ENCODE peak calls at places on chromosomes 7 and 10, in four cellular contexts. One of them, this sample, is unnamed.

GRCh38 chr10:104581884-104582603 is 59.0 kb upstream of the SORCS3 start:
- DNase-seq in IMR-90: peak
- DNase-seq in pancreas: no peak
- DNase-seq in neural progenitor cell: no peak
- DNase-seq in this sample: peak

GRCh38 chr7:27149817-27150567 is 2.4 kb downstream of the HOXA3 start:
- DNase-seq in IMR-90: no peak
- DNase-seq in pancreas: no peak
- DNase-seq in neural progenitor cell: no peak
- DNase-seq in this sample: no peak

GRCh38 chr10:73744690-73744994 is 470 bp downstream of the SEC24C start:
- DNase-seq in IMR-90: peak
- DNase-seq in pancreas: no peak
- DNase-seq in neural progenitor cell: peak
- DNase-seq in this sample: peak

GRCh38 chr7:116653204-116653603 is 18.8 kb upstream of the MET start:
- DNase-seq in IMR-90: peak
- DNase-seq in pancreas: no peak
- DNase-seq in neural progenitor cell: no peak
- DNase-seq in this sample: peak

GRCh38 chr10:26627320-26627719 is 70.2 kb upstream of the PDSS1 start:
- DNase-seq in IMR-90: no peak
- DNase-seq in pancreas: no peak
- DNase-seq in neural progenitor cell: no peak
- DNase-seq in this sample: no peak

GRCh38 chr7:83677180-83677866 is 28.4 kb upstream of the SEMA3E start:
- DNase-seq in IMR-90: peak
- DNase-seq in pancreas: no peak
- DNase-seq in neural progenitor cell: no peak
- DNase-seq in this sample: peak

GRCh38 chr10:79256264-79256806 is 90.9 kb upstream of the PPIF start:
- DNase-seq in IMR-90: no peak
- DNase-seq in pancreas: no peak
- DNase-seq in neural progenitor cell: no peak
- DNase-seq in this sample: no peak

GRCh38 chr7:105759670-105760548 is 116.5 kb downstream of the ATXN7L1 start:
- DNase-seq in IMR-90: peak
- DNase-seq in pancreas: no peak
- DNase-seq in neural progenitor cell: peak
- DNase-seq in this sample: peak

GRCh38 chr10:44925811-44926760 is 14.9 kb downstream of the TMEM72 start:
- DNase-seq in IMR-90: no peak
- DNase-seq in pancreas: no peak
- DNase-seq in neural progenitor cell: no peak
- DNase-seq in this sample: no peak

GRCh38 chr10:90862908-90863514 is 5.2 kb upstream of the HTR7 start:
- DNase-seq in IMR-90: peak
- DNase-seq in pancreas: no peak
- DNase-seq in neural progenitor cell: peak
- DNase-seq in this sample: peak

GRCh38 chr7:46178685-46179084 is 257.6 kb upstream of the IGFBP3 start:
- DNase-seq in IMR-90: peak
- DNase-seq in pancreas: no peak
- DNase-seq in neural progenitor cell: no peak
- DNase-seq in this sample: peak

GRCh38 chr10:48238826-48239520 is 35.5 kb downstream of the FRMPD2 start:
- DNase-seq in IMR-90: no peak
- DNase-seq in pancreas: no peak
- DNase-seq in neural progenitor cell: peak
- DNase-seq in this sample: no peak

GRCh38 chr7:45259966-45260646 is 102.5 kb downstream of the RAMP3 start:
- DNase-seq in IMR-90: peak
- DNase-seq in pancreas: peak
- DNase-seq in neural progenitor cell: peak
- DNase-seq in this sample: peak

GRCh38 chr10:44706745-44707144 is 204.4 kb upstream of the TMEM72 start:
- DNase-seq in IMR-90: peak
- DNase-seq in pancreas: no peak
- DNase-seq in neural progenitor cell: no peak
- DNase-seq in this sample: peak

GRCh38 chr10:48838830-48839229 is 100.8 kb downstream of the LRRC18 start:
- DNase-seq in IMR-90: no peak
- DNase-seq in pancreas: no peak
- DNase-seq in neural progenitor cell: peak
- DNase-seq in this sample: no peak

GRCh38 chr7:99563650-99564049 is 5.2 kb downstream of the ZNF655 start:
- DNase-seq in IMR-90: peak
- DNase-seq in pancreas: no peak
- DNase-seq in neural progenitor cell: no peak
- DNase-seq in this sample: peak

GRCh38 chr7:102089175-102090098 is 197.2 kb upstream of the SH2B2 start:
- DNase-seq in IMR-90: no peak
- DNase-seq in pancreas: no peak
- DNase-seq in neural progenitor cell: no peak
- DNase-seq in this sample: no peak

GRCh38 chr10:93600861-93601773 is at the start of gene RBP4:
- DNase-seq in IMR-90: peak
- DNase-seq in pancreas: peak
- DNase-seq in neural progenitor cell: peak
- DNase-seq in this sample: peak
- H3K4me3 ChIP-seq in IMR-90: no peak
- H3K4me3 ChIP-seq in pancreas: peak
- H3K4me3 ChIP-seq in neural progenitor cell: peak
- H3K4me3 ChIP-seq in this sample: peak

GRCh38 chr10:116879817-116880216 is 30.5 kb downstream of the ENO4 start:
- DNase-seq in IMR-90: no peak
- DNase-seq in pancreas: no peak
- DNase-seq in neural progenitor cell: peak
- DNase-seq in this sample: no peak
- TF ChIP-seq CTCF in IMR-90: no peak
- TF ChIP-seq CTCF in pancreas: no peak
- TF ChIP-seq CTCF in neural progenitor cell: no peak
- TF ChIP-seq CTCF in this sample: no peak

GRCh38 chr7:151873402-151873965 is 3.4 kb downstream of the PRKAG2 start:
- DNase-seq in IMR-90: no peak
- DNase-seq in pancreas: no peak
- DNase-seq in neural progenitor cell: no peak
- DNase-seq in this sample: no peak

GRCh38 chr7:151871189-151871735 is 5.7 kb downstream of the PRKAG2 start:
- DNase-seq in IMR-90: no peak
- DNase-seq in pancreas: no peak
- DNase-seq in neural progenitor cell: no peak
- DNase-seq in this sample: no peak

GRCh38 chr7:151871904-151872303 is 5.0 kb downstream of the PRKAG2 start:
- DNase-seq in IMR-90: no peak
- DNase-seq in pancreas: no peak
- DNase-seq in neural progenitor cell: no peak
- DNase-seq in this sample: no peak

GRCh38 chr7:151869968-151870918 is 6.7 kb downstream of the PRKAG2 start:
- DNase-seq in IMR-90: no peak
- DNase-seq in pancreas: no peak
- DNase-seq in neural progenitor cell: no peak
- DNase-seq in this sample: no peak

DNA sequence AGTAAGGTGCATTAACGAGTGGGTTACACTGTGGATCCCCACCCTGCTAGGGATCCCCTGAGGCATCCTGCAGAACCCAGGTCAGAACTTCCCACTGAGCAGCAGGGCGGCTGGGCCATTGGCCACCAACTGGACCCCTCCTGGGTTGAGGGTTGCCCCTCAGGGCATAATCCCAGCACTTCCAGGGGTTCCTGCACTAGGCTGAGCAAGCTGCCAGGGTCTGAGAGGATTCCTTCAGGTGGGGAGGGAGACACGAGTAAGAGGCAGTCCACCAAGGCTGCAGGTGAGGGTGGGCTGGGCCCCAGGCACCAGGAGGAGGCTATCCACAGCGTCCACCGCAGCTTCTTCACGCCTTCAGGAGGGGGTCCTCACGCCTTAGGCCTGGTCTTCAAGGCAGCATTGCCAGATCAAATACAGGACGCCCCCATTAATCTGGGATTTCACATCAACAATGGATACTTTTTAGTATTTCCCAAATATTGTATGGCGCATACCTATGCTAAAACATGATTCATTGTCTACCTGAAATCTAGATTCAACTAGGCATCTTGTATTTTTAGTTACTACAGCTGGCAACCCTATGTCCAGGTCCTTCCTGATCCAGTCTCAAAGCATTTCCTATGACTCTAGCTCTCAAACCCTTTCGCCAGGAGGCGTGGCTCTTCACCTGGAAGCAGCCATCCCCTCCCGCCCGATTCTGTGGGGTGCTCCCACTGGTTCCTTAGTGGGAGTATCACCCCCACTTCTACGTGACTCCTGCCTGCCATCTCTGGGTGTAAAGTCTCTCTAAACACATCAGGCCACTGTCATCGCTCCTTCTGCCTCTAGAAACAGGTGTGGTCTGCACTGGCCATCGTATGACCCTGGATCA is 4.1 kb downstream of the PRKAG2 start:
- DNase-seq in IMR-90: no peak
- DNase-seq in pancreas: no peak
- DNase-seq in neural progenitor cell: no peak
- DNase-seq in this sample: no peak
- H3K4me3 ChIP-seq in IMR-90: no peak
- H3K4me3 ChIP-seq in pancreas: no peak
- H3K4me3 ChIP-seq in neural progenitor cell: no peak
- H3K4me3 ChIP-seq in this sample: no peak

GRCh38 chr7:21500117-21500516 is 42.7 kb upstream of the DNAH11 start:
- DNase-seq in IMR-90: no peak
- DNase-seq in pancreas: no peak
- DNase-seq in neural progenitor cell: no peak
- DNase-seq in this sample: no peak

GRCh38 chr7:21497072-21497471 is 45.8 kb upstream of the DNAH11 start:
- DNase-seq in IMR-90: peak
- DNase-seq in pancreas: no peak
- DNase-seq in neural progenitor cell: no peak
- DNase-seq in this sample: no peak
- TF ChIP-seq CTCF in IMR-90: peak
- TF ChIP-seq CTCF in pancreas: no peak
- TF ChIP-seq CTCF in neural progenitor cell: peak
- TF ChIP-seq CTCF in this sample: no peak

GRCh38 chr7:4886671-4887070 is 3.2 kb upstream of the RADIL start:
- DNase-seq in IMR-90: no peak
- DNase-seq in pancreas: no peak
- DNase-seq in neural progenitor cell: no peak
- DNase-seq in this sample: no peak

GRCh38 chr7:4885317-4885807 is 1.8 kb upstream of the RADIL start:
- DNase-seq in IMR-90: no peak
- DNase-seq in pancreas: no peak
- DNase-seq in neural progenitor cell: no peak
- DNase-seq in this sample: no peak

GRCh38 chr7:4882742-4883351 is 669 bp downstream of the RADIL start:
- DNase-seq in IMR-90: no peak
- DNase-seq in pancreas: no peak
- DNase-seq in neural progenitor cell: peak
- DNase-seq in this sample: no peak

GRCh38 chr7:4882169-4882741 is 1.3 kb downstream of the RADIL start:
- DNase-seq in IMR-90: peak
- DNase-seq in pancreas: no peak
- DNase-seq in neural progenitor cell: peak
- DNase-seq in this sample: peak

GRCh38 chr7:4883352-4884144 is at the start of gene RADIL:
- DNase-seq in IMR-90: peak
- DNase-seq in pancreas: peak
- DNase-seq in neural progenitor cell: peak
- DNase-seq in this sample: peak
- H3K4me3 ChIP-seq in IMR-90: peak
- H3K4me3 ChIP-seq in pancreas: peak
- H3K4me3 ChIP-seq in neural progenitor cell: peak
- H3K4me3 ChIP-seq in this sample: peak